ENCODE peak calls at places on chromosome 1, in four cellular contexts. B is activated CD8-positive, alpha-beta T cell treated with anti-CD3 and anti-CD28 coated beads for 36 hours; C is neural crest cell; W is progenitor cell of endocrine pancreas. J is an unnamed sample.

GRCh38 chr1:5119496-5120234 is 465.3 kb downstream of the AJAP1 start:
- DNase-seq in B (no peak), C (peak; percentile 42), W (peak; percentile 18), J (no peak)

GRCh38 chr1:26582836-26583460 is 53.4 kb downstream of the RPS6KA1 start:
- DNase-seq in B (peak; percentile 94), C (no peak), W (no peak), J (no peak)

GRCh38 chr1:203610061-203610460 is 16.6 kb upstream of the ATP2B4 start:
- DNase-seq in B (no peak), C (no peak), W (no peak), J (no peak)

GRCh38 chr1:101366513-101367215 is 129.8 kb downstream of the S1PR1 start:
- DNase-seq in B (no peak), C (no peak), W (no peak), J (no peak)

GRCh38 chr1:150476754-150477153 is 10.5 kb upstream of the TARS2 start:
- DNase-seq in B (no peak), C (no peak), W (no peak), J (no peak)

GRCh38 chr1:229260297-229260696 is 10.6 kb upstream of the RAB4A start:
- DNase-seq in B (no peak), C (no peak), W (no peak), J (no peak)

GRCh38 chr1:92445865-92446264 is 40.9 kb downstream of the GFI1 start:
- DNase-seq in B (no peak), C (no peak), W (no peak), J (no peak)

GRCh38 chr1:163528710-163529348 is 207.1 kb downstream of the NUF2 start:
- DNase-seq in B (peak; percentile 42), C (no peak), W (no peak), J (no peak)

GRCh38 chr1:200979574-200980451 is 43.7 kb downstream of the KIF21B start:
- DNase-seq in B (peak; percentile 79), C (peak; percentile 75), W (peak; percentile 30), J (peak; percentile 30)

GRCh38 chr1:43482240-43482639 is 28.5 kb upstream of the HYI start:
- DNase-seq in B (no peak), C (no peak), W (no peak), J (no peak)

GRCh38 chr1:22250724-22251123 is 107.8 kb upstream of the WNT4 start:
- DNase-seq in B (no peak), C (no peak), W (no peak), J (no peak)

GRCh38 chr1:21121764-21122471 is 54.8 kb downstream of the EIF4G3 start:
- DNase-seq in B (no peak), C (no peak), W (no peak), J (no peak)

GRCh38 chr1:29332204-29332603 is 95.9 kb downstream of the PTPRU start:
- DNase-seq in B (peak; percentile 52), C (peak; percentile 30), W (no peak), J (peak; percentile 25)

GRCh38 chr1:29563092-29563491 is 326.8 kb downstream of the PTPRU start:
- DNase-seq in B (no peak), C (no peak), W (no peak), J (no peak)

GRCh38 chr1:193201021-193201420 is 14.6 kb upstream of the B3GALT2 start:
- DNase-seq in B (no peak), C (no peak), W (no peak), J (no peak)

GRCh38 chr1:201214461-201214860 is 23.8 kb downstream of the IGFN1 start:
- DNase-seq in B (peak; percentile 14), C (no peak), W (no peak), J (no peak)

GRCh38 chr1:112237983-112238515 is 158.0 kb upstream of the CTTNBP2NL start:
- DNase-seq in B (no peak), C (no peak), W (no peak), J (no peak)

GRCh38 chr1:34057751-34058150 is 107.3 kb downstream of the CSMD2 start:
- DNase-seq in B (no peak), C (no peak), W (no peak), J (no peak)